ENCODE peak calls at places on chromosomes 12 and 14, in nine cellular contexts. L is activated CD8-positive, alpha-beta memory T cell treated with anti-CD3 and anti-CD28 coated beads for 4 hours; Z is activated CD4-positive, alpha-beta T cell treated with anti-CD3 and anti-CD28 coated beads, Interleukin-2, amount 10 ng/mL, durations not matched to agents 7 days and 5 days; K is uterus; D is stimulated activated CD4-positive, alpha-beta T cell treated with anti-CD3 and anti-CD28 coated beads, Interleukin-4, amount 100 ng/mL, for 48 hours; B is type B pancreatic cell; T is amniotic stem cell; R is ELR; X is T47D. H is an unnamed sample.

GRCh38 chr12:108793756-108794441 is 62.6 kb upstream of the CORO1C start:
- DNase-seq in L (no peak), Z (no peak), K (no peak), D (no peak), B (no peak), T (no peak), R (no peak), X (no peak), H (no peak)

GRCh38 chr14:103890836-103891666 is 37.2 kb upstream of the TDRD9 start:
- DNase-seq in L (no peak), Z (no peak), K (no peak), D (no peak), B (no peak), T (no peak), R (no peak), X (peak), H (no peak)

GRCh38 chr14:77979666-77980351 is 179.9 kb downstream of the ADCK1 start:
- DNase-seq in L (no peak), Z (no peak), K (no peak), D (no peak), B (peak), T (no peak), R (no peak), X (no peak), H (no peak)

GRCh38 chr14:79842270-79842669 is 369.0 kb downstream of the DIO2 start:
- DNase-seq in L (no peak), Z (no peak), K (peak), D (no peak), B (no peak), T (no peak), R (peak), X (no peak), H (no peak)

GRCh38 chr12:82800185-82800584 is 113.5 kb downstream of the TMTC2 start:
- DNase-seq in L (no peak), Z (no peak), K (no peak), D (no peak), B (no peak), T (no peak), R (no peak), X (no peak), H (no peak)

GRCh38 chr14:44962573-44963528 is 861 bp downstream of the TOGARAM1 start:
- DNase-seq in L (no peak), Z (peak), K (peak), D (no peak), B (peak), T (no peak), R (peak), X (no peak), H (no peak)

GRCh38 chr12:101527682-101528081 is 52.5 kb downstream of the SPIC start:
- DNase-seq in L (no peak), Z (no peak), K (no peak), D (no peak), B (no peak), T (no peak), R (no peak), X (no peak), H (no peak)

GRCh38 chr12:71877335-71878121 is 38.0 kb downstream of the TBC1D15 start:
- DNase-seq in L (no peak), Z (no peak), K (no peak), D (no peak), B (no peak), T (no peak), R (no peak), X (no peak), H (no peak)

GRCh38 chr12:107478881-107479280 is 206.7 kb upstream of the PWP1 start:
- DNase-seq in L (no peak), Z (no peak), K (no peak), D (no peak), B (no peak), T (no peak), R (no peak), X (no peak), H (no peak)

GRCh38 chr12:65532744-65533143 is 254.3 kb downstream of the MSRB3 start:
- DNase-seq in L (no peak), Z (no peak), K (no peak), D (no peak), B (no peak), T (no peak), R (peak), X (peak), H (no peak)

GRCh38 chr14:52069617-52070431 is 965 bp upstream of the NID2 start:
- DNase-seq in L (no peak), Z (no peak), K (peak), D (no peak), B (peak), T (no peak), R (peak), X (no peak), H (no peak)

GRCh38 chr12:47910486-47910885 is 5.7 kb upstream of the VDR start:
- DNase-seq in L (no peak), Z (no peak), K (no peak), D (no peak), B (no peak), T (no peak), R (peak), X (peak), H (no peak)

GRCh38 chr12:131087991-131088700 is 134.4 kb downstream of the ADGRD1 start:
- DNase-seq in L (no peak), Z (no peak), K (peak), D (no peak), B (peak), T (no peak), R (no peak), X (no peak), H (no peak)

GRCh38 chr14:93269341-93270068 is 62.4 kb downstream of the UBR7 start:
- DNase-seq in L (no peak), Z (no peak), K (no peak), D (no peak), B (no peak), T (no peak), R (peak), X (no peak), H (no peak)

GRCh38 chr12:103677905-103678304 is 90.8 kb downstream of the STAB2 start:
- DNase-seq in L (no peak), Z (no peak), K (no peak), D (no peak), B (no peak), T (no peak), R (no peak), X (no peak), H (no peak)

GRCh38 chr12:117433878-117434277 is 72.5 kb upstream of the NOS1 start:
- DNase-seq in L (no peak), Z (no peak), K (no peak), D (no peak), B (no peak), T (no peak), R (no peak), X (no peak), H (no peak)